ENCODE peak calls at places on chromosome 18, in eight cellular contexts. Z is IMR-90, S is choroid plexus epithelial cell, L is fibroblast of pulmonary artery, N is GM23338, V is AG10803, Q is cardiac muscle cell, U is RWPE1. Y is an unnamed sample.

GRCh38 chr18:13435596-13436333 is 217.2 kb downstream of the LDLRAD4 start:
- DNase-seq in N (no peak), L (peak), U (peak), S (peak), V (peak), Q (no peak), Z (no peak), Y (no peak)

GRCh38 chr18:27772081-27772480 is 404.8 kb downstream of the CDH2 start:
- DNase-seq in Q (no peak), S (no peak), Z (no peak), L (no peak), V (no peak), N (no peak), U (no peak), Y (no peak)

GRCh38 chr18:77702686-77703085 is 453.0 kb downstream of the GALR1 start:
- DNase-seq in L (peak), V (peak), N (peak), Q (peak), S (peak), U (peak), Z (peak), Y (no peak)

GRCh38 chr18:41162191-41162590 is 792.8 kb upstream of the PIK3C3 start:
- DNase-seq in N (no peak), V (no peak), Q (no peak), L (no peak), U (no peak), Z (no peak), S (no peak), Y (no peak)

GRCh38 chr18:3350021-3350420 is 88.1 kb downstream of the MYL12B start:
- DNase-seq in S (no peak), L (no peak), Q (no peak), U (no peak), N (no peak), V (no peak), Z (no peak), Y (no peak)

GRCh38 chr18:35458677-35459441 is 38.9 kb downstream of the INO80C start:
- DNase-seq in S (peak), N (peak), V (peak), Z (peak), Q (peak), U (no peak), L (peak), Y (peak)

GRCh38 chr18:2894841-2895370 is 48.1 kb downstream of the EMILIN2 start:
- DNase-seq in S (no peak), Q (no peak), V (no peak), N (no peak), U (no peak), Z (no peak), L (no peak), Y (no peak)

GRCh38 chr18:47248610-47249343 is 2.7 kb downstream of the SKOR2 start:
- DNase-seq in U (no peak), S (no peak), V (no peak), Q (no peak), L (no peak), Z (no peak), N (peak), Y (no peak)

GRCh38 chr18:37400832-37401231 is 164.8 kb downstream of the CELF4 start:
- DNase-seq in Q (no peak), N (no peak), V (no peak), L (no peak), S (no peak), U (no peak), Z (no peak), Y (no peak)

GRCh38 chr18:47110875-47111274 is 39.4 kb downstream of the HDHD2 start:
- DNase-seq in Z (no peak), N (no peak), U (no peak), Q (no peak), S (no peak), V (no peak), L (no peak), Y (no peak)

GRCh38 chr18:30971338-30971956 is 71.1 kb downstream of the DSC3 start:
- DNase-seq in V (peak), Q (peak), U (no peak), Z (peak), S (peak), N (peak), L (peak), Y (no peak)

GRCh38 chr18:10374615-10375295 is 79.7 kb upstream of the APCDD1 start:
- DNase-seq in L (no peak), Z (no peak), N (peak), V (peak), Q (no peak), S (no peak), U (peak), Y (no peak)

GRCh38 chr18:31990823-31991222 is 27.8 kb upstream of the RNF125 start:
- DNase-seq in L (no peak), Q (no peak), S (no peak), V (no peak), U (no peak), N (no peak), Z (no peak), Y (no peak)

GRCh38 chr18:56197460-56197859 is 440.9 kb downstream of the TXNL1 start:
- DNase-seq in Z (no peak), Q (no peak), N (no peak), U (no peak), L (no peak), V (no peak), S (no peak), Y (no peak)

GRCh38 chr18:59208602-59209001 is 11.4 kb upstream of the GRP start:
- DNase-seq in Q (no peak), V (no peak), N (no peak), S (no peak), L (no peak), Z (no peak), U (peak), Y (no peak)

GRCh38 chr18:46385124-46385523 is 271.9 kb downstream of the LOXHD1 start:
- DNase-seq in L (no peak), U (no peak), S (no peak), Q (no peak), Z (no peak), N (no peak), V (no peak), Y (no peak)

GRCh38 chr18:46407471-46408166 is 249.4 kb downstream of the LOXHD1 start:
- DNase-seq in U (no peak), N (no peak), S (peak), Z (peak), V (peak), L (no peak), Q (no peak), Y (no peak)

GRCh38 chr18:40066368-40066767 is 1888.7 kb upstream of the PIK3C3 start:
- DNase-seq in U (no peak), V (no peak), S (no peak), L (no peak), N (no peak), Q (no peak), Z (no peak), Y (no peak)

GRCh38 chr18:35178260-35178659 is 62.6 kb upstream of the ZNF397 start:
- DNase-seq in L (peak), S (peak), N (no peak), U (no peak), Q (no peak), Z (peak), V (peak), Y (no peak)

GRCh38 chr18:38972571-38972970 is 1407.0 kb upstream of the CELF4 start:
- DNase-seq in N (no peak), Z (no peak), U (no peak), L (no peak), V (no peak), Q (no peak), S (peak), Y (no peak)

GRCh38 chr18:27500531-27500930 is 315.4 kb upstream of the CHST9 start:
- DNase-seq in Q (no peak), U (no peak), Z (no peak), V (no peak), S (no peak), N (no peak), L (no peak), Y (no peak)

GRCh38 chr18:60664736-60665135 is 292.2 kb upstream of the MC4R start:
- DNase-seq in L (no peak), S (no peak), U (no peak), Z (no peak), V (no peak), Q (no peak), N (no peak), Y (no peak)

GRCh38 chr18:55534547-55534946 is 53.4 kb downstream of the TCF4 start:
- DNase-seq in L (no peak), Z (peak), N (no peak), V (peak), S (peak), U (no peak), Q (no peak), Y (no peak)

GRCh38 chr18:52220062-52220591 is 119.9 kb upstream of the DCC start:
- DNase-seq in Z (no peak), Q (peak), L (no peak), V (no peak), U (no peak), N (no peak), S (no peak), Y (no peak)

GRCh38 chr18:52216104-52216503 is 123.9 kb upstream of the DCC start:
- DNase-seq in L (no peak), S (no peak), V (no peak), Z (no peak), N (no peak), Q (no peak), U (no peak), Y (no peak)

GRCh38 chr18:52216686-52217085 is 123.3 kb upstream of the DCC start:
- DNase-seq in Z (no peak), V (peak), Q (no peak), S (peak), N (no peak), U (no peak), L (peak), Y (no peak)

GRCh38 chr18:52222211-52222610 is 117.8 kb upstream of the DCC start:
- DNase-seq in V (no peak), Z (no peak), Q (no peak), U (no peak), S (no peak), N (no peak), L (no peak), Y (no peak)

GRCh38 chr18:52219102-52219501 is 120.9 kb upstream of the DCC start:
- DNase-seq in N (no peak), S (peak), U (no peak), L (peak), Q (no peak), V (peak), Z (no peak), Y (no peak)
- TF ChIP-seq CTCF in N (no peak), S (no peak), U (no peak), L (no peak), Q (no peak), V (no peak), Z (no peak), Y (no peak)

GRCh38 chr18:22185298-22185697 is 15.9 kb downstream of the GATA6 start:
- DNase-seq in U (no peak), L (no peak), Z (no peak), V (no peak), N (no peak), Q (no peak), S (no peak), Y (no peak)
- TF ChIP-seq CTCF in U (no peak), L (peak), Z (no peak), V (no peak), N (peak), Q (peak), S (peak), Y (no peak)

DNA sequence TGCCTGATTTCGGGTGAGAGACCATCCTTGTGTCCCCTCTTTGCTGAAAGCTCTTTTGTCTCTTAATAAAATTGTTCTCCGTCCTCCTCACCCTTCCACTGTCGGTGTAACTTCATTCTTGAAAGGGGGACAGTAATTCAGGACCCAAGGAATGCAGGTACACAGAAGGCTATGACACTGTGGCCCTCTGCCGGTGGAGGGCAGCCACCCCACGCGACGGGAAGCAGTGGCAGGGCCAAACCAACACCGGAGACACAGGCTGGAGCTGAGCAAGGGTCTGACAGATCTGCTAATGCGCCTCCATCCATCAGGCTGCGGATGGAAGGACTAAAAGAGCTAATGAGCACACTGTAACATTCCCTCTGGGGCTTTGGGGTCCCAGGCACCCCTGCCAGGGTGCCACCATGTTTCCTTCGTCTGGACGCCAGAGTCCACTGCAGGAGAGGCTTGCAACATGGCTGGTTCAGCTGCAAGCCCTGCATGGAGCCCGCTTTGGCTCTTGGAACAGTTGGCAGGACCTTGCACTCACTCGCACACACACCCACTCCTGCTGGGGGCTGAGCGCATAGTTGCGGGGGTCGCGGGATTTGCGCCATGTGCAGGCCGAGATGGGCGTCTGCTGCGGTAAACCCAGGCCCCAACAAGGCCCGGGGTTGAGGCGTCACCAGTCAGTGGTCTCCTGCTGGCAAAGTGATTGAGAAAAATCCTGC is 544.1 kb upstream of the CDH7 start:
- DNase-seq in S (no peak), U (no peak), Q (peak), Z (no peak), L (no peak), V (no peak), N (peak), Y (peak)
- TF ChIP-seq CTCF in S (no peak), U (no peak), Q (no peak), Z (no peak), L (no peak), V (no peak), N (peak), Y (peak)

DNA sequence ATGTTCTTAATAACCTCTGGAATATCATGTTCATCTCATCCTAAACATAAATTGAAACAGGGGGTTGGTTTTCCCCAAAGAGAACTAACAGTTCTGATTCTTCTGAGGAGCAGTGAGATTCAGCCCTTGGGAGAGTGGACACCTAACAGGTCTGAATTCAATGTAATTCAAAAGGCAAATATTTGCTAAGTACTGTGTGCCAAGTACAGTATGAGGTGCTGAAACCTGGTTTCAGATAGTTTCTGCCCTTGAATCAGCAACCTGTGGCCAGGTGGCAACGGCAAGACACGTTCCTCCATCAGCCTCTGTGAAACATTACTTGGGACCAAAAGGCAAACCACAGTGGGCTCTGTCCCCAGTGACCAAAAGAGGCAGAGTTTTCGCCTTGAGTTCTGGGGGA is 1.3 kb downstream of the LRRC30 start:
- DNase-seq in N (no peak), Q (no peak), V (no peak), U (no peak), S (no peak), L (no peak), Z (no peak), Y (no peak)
- TF ChIP-seq CTCF in N (no peak), Q (no peak), V (no peak), U (no peak), S (no peak), L (no peak), Z (no peak), Y (no peak)

DNA sequence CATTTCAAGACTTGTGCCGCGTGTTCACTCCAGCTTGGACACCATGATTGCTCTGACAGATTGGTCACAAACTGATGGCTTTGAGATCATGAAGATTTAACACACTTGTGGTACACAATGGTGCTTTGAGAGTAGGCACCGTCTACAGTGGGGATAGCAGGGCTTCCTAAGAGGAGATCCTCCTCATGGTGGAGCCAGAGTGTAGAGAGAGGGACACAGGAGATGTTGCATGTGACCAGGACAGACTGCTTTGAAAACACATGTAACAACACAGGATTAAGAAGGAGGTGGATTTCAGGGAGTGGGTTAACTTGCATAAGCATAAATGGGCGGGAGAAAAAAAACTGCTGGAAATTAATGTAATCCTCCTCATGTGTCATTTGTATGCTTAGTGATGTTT is 95.7 kb upstream of the LINC00305 start:
- DNase-seq in S (peak), N (peak), U (no peak), Q (no peak), V (no peak), Z (no peak), L (peak), Y (peak)
- TF ChIP-seq CTCF in S (peak), N (peak), U (no peak), Q (no peak), V (no peak), Z (no peak), L (no peak), Y (no peak)

GRCh38 chr18:8978394-8978793 is 124.1 kb upstream of the NDUFV2 start:
- DNase-seq in Z (no peak), U (no peak), S (no peak), V (no peak), N (no peak), Q (no peak), L (no peak), Y (no peak)

GRCh38 chr18:8980496-8981402 is 121.8 kb upstream of the NDUFV2 start:
- DNase-seq in Q (no peak), V (no peak), U (no peak), S (peak), N (no peak), L (no peak), Z (no peak), Y (no peak)

GRCh38 chr18:8984131-8984670 is 118.3 kb upstream of the NDUFV2 start:
- DNase-seq in N (no peak), S (no peak), U (no peak), L (no peak), V (no peak), Z (no peak), Q (no peak), Y (no peak)

GRCh38 chr18:8979258-8979988 is 123.1 kb upstream of the NDUFV2 start:
- DNase-seq in Q (no peak), S (no peak), N (no peak), Z (no peak), U (no peak), L (no peak), V (no peak), Y (no peak)

DNA sequence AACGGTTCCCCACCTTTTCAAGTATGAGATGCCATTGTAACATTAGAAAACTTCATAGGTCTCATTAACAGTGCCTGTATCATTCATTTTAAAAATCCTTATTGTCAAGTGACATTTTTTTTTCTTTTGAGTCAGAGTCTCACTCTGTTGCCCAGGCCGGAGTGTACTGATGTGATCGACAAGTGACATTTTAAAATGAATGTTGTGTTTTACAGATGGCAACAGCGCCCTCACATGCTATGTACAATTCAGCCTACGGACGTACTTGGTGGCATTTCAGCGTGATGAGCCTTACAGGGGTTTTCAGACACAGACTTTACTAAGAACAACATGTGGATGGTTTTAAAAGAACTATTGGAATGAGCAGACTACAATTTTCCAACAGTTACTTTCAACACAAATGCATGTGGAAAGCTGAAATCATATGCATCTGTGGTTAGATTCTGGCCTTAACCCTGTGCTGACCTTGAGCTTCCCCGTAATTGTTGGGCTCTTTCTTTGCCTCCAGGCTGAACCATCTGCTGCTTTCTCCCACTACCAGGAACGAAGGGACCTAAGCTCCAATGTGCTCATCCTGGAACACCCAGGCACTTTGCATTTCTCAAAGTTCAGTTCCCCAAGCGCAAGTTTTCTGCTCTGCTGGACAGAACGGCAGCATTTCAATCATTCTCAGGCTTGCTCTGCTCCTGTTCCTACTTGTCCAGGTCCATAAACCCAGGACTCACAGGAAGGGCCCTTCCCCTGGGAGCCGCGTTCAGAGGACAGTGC is 119.9 kb upstream of the NDUFV2 start:
- DNase-seq in N (peak), S (peak), V (peak), L (peak), Z (peak), U (peak), Q (peak), Y (peak)
- TF ChIP-seq CTCF in N (peak), S (peak), V (peak), L (peak), Z (peak), U (peak), Q (peak), Y (peak)

GRCh38 chr18:12059334-12060181 is 34.1 kb upstream of the ANKRD62 start:
- DNase-seq in N (no peak), Q (no peak), V (no peak), Z (no peak), L (no peak), U (no peak), S (peak), Y (no peak)

GRCh38 chr18:12060182-12060870 is 33.3 kb upstream of the ANKRD62 start:
- DNase-seq in L (no peak), S (no peak), Z (no peak), V (no peak), U (no peak), Q (no peak), N (peak), Y (peak)

GRCh38 chr18:12056034-12056883 is 37.4 kb upstream of the ANKRD62 start:
- DNase-seq in U (no peak), Z (no peak), L (no peak), Q (no peak), N (no peak), V (no peak), S (no peak), Y (no peak)

GRCh38 chr18:12056884-12057402 is 36.7 kb upstream of the ANKRD62 start:
- DNase-seq in V (no peak), Q (no peak), U (no peak), Z (no peak), L (no peak), S (no peak), N (no peak), Y (no peak)

DNA sequence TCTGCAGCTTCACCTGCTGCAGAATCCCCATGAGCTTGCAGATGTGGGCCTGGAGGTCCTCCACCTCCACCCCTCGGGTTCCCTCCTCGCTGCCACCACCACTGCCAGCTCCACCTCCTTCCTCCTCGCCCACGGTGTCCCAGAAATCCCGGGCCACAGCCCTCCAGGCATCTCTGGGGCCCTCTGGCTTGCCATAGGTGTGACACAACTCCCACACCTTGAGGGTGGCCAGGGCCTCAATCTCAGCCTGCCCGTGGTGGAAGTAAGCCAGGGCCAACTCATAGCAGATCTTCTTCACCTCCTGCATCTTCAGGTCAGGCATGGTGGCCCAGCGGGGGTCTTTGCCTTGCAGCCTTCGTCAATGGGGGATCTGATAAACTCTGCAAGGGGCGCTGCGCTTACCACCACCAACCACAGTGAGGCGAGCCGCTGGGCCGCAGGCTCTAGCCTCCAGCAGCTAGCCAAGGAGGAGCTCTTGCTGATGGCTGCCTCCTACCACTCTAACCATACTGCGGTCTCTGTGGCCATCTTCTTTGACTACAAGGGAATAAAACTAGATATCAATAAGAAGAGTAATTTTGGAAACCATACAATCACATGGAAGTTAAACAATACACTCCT is 36.1 kb upstream of the ANKRD62 start:
- DNase-seq in N (peak), Q (no peak), L (no peak), U (no peak), V (no peak), S (no peak), Z (no peak), Y (no peak)
- TF ChIP-seq CTCF in N (peak), Q (no peak), L (no peak), U (no peak), V (no peak), S (no peak), Z (no peak), Y (no peak)